ENCODE peak calls at places on chromosome 20, in six cellular contexts. U is OCI-LY7; H is neural progenitor cell; Y is fibroblast of lung; C is ascending aorta; O is CD8-positive, alpha-beta T cell. A is an unnamed sample.

GRCh38 chr20:59483481-59483880 is 120.9 kb upstream of the PHACTR3 start:
- DNase-seq in U (no peak), H (no peak), Y (no peak), C (no peak), O (no peak), A (no peak)

GRCh38 chr20:8842525-8842924 is 226.4 kb upstream of the PLCB4 start:
- DNase-seq in U (no peak), H (no peak), Y (no peak), C (no peak), O (no peak), A (no peak)

GRCh38 chr20:39716796-39717341 is 754.7 kb downstream of the DHX35 start:
- DNase-seq in U (no peak), H (no peak), Y (no peak), C (no peak), O (no peak), A (no peak)

GRCh38 chr20:21609221-21609620 is 95.4 kb upstream of the NKX2-2 start:
- DNase-seq in U (no peak), H (no peak), Y (no peak), C (no peak), O (no peak), A (peak; percentile 26)

GRCh38 chr20:41375846-41376245 is 9.2 kb upstream of the EMILIN3 start:
- DNase-seq in U (no peak), H (no peak), Y (no peak), C (no peak), O (no peak), A (no peak)

GRCh38 chr20:10131612-10132345 is 86.9 kb upstream of the SNAP25 start:
- DNase-seq in U (no peak), H (peak; percentile 20), Y (peak; percentile 83), C (no peak), O (no peak), A (no peak)

GRCh38 chr20:61879694-61880093 is 186.0 kb downstream of the TAF4 start:
- DNase-seq in U (no peak), H (no peak), Y (no peak), C (no peak), O (no peak), A (no peak)

GRCh38 chr20:45343867-45344721 is 4.1 kb downstream of the SDC4 start:
- DNase-seq in U (no peak), H (no peak), Y (peak; percentile 92), C (peak; percentile 70), O (no peak), A (peak; percentile 26)

GRCh38 chr20:50629675-50630055 is 61.7 kb downstream of the RIPOR3 start:
- DNase-seq in U (no peak), H (no peak), Y (no peak), C (no peak), O (no peak), A (no peak)

GRCh38 chr20:50594591-50595432 is 84.6 kb downstream of the PTPN1 start:
- DNase-seq in U (peak; percentile 48), H (no peak), Y (no peak), C (no peak), O (no peak), A (no peak)

GRCh38 chr20:44309763-44310663 is 989 bp downstream of the FITM2 start:
- DNase-seq in U (peak; percentile 6), H (peak; percentile 17), Y (peak; percentile 84), C (no peak), O (no peak), A (no peak)

GRCh38 chr20:46400253-46400652 is 6.2 kb downstream of the ELMO2 start:
- DNase-seq in U (no peak), H (no peak), Y (peak; percentile 90), C (no peak), O (no peak), A (peak; percentile 23)

GRCh38 chr20:16528078-16528477 is 45.2 kb downstream of the KIF16B start:
- DNase-seq in U (no peak), H (no peak), Y (peak; percentile 95), C (no peak), O (no peak), A (no peak)

GRCh38 chr20:62493253-62493885 is 17.6 kb upstream of the GATA5 start:
- DNase-seq in U (no peak), H (no peak), Y (no peak), C (no peak), O (no peak), A (no peak)

DNA sequence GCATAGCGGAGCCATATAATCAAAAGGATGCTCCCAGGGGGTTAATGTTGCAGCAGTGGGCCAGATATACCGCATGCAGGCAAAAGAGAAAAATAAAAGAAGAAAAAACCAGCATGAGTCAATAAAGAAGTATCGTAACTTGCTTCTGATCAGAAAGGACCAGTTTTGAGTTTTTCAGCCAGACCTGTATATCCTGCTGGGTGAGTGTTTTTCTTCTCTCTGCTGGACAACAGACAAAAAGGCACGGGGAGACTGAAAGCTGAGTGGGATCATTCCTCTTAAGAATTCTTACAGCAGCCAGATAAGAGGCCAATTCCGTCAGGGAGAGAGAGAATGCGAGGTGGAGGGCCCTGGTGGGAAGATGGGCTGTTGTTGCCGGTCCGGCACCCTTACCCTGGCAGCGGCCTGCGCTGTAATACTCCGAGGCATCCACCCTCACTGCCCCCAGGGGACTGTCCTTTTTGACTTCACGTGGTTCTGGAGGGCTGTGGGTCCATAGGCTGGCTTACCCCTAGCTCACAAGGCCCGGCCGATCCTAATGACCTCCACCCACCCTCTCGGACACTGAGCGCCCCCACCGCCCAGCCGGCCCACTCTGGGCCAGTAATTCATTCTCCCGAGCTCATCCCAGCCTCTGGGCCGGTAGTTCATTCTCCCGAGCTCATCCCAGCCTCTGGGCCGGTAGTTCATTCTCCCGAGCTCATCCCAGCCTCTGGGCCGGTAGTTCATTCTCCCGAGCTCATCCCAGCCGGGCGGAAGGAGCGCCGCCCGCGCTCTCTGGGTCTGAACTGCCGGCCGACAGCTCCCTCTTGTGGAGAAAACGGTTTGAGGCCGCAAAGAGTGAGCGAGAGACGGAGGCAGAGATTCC is 118.4 kb upstream of the SIRPA start:
- DNase-seq in U (peak; percentile 84), H (peak; percentile 93), Y (peak; percentile 92), C (peak; percentile 41), O (peak; percentile 88), A (peak; percentile 66)
- H3K27ac ChIP-seq in U (no peak overlapping the region), H (no peak overlapping the region), Y (peak overlapping the region; percentile 80), C (no peak overlapping the region), O (peak overlapping the region; percentile 18), A (peak overlapping the region; percentile 26)

GRCh38 chr20:57781901-57782300 is 72.1 kb upstream of the PMEPA1 start:
- DNase-seq in U (no peak), H (no peak), Y (no peak), C (no peak), O (no peak), A (no peak)
- H3K27ac ChIP-seq in U (no peak overlapping the region), H (no peak overlapping the region), Y (no peak overlapping the region), C (no peak overlapping the region), O (no peak overlapping the region), A (no peak overlapping the region)

GRCh38 chr20:36833275-36834020 is 42.5 kb upstream of the TLDC2 start:
- DNase-seq in U (no peak), H (no peak), Y (peak; percentile 90), C (no peak), O (no peak), A (no peak)
- H3K27ac ChIP-seq in U (no peak overlapping the region), H (no peak overlapping the region), Y (peak overlapping the region; percentile 87), C (peak overlapping the region; percentile 92), O (no peak overlapping the region), A (peak overlapping the region; percentile 94)

GRCh38 chr20:35134472-35134871 is 12.7 kb downstream of the EDEM2 start:
- DNase-seq in U (no peak), H (no peak), Y (peak; percentile 25), C (no peak), O (no peak), A (no peak)
- H3K27ac ChIP-seq in U (no peak overlapping the region), H (no peak overlapping the region), Y (no peak overlapping the region), C (peak overlapping the region; percentile 85), O (no peak overlapping the region), A (no peak overlapping the region)

GRCh38 chr20:19976595-19977372 is 40.4 kb upstream of the NAA20 start:
- DNase-seq in U (no peak), H (peak; percentile 60), Y (peak; percentile 84), C (peak; percentile 35), O (no peak), A (peak; percentile 49)
- H3K27ac ChIP-seq in U (no peak overlapping the region), H (peak overlapping the region; percentile 44), Y (peak overlapping the region; percentile 86), C (peak overlapping the region; percentile 90), O (no peak overlapping the region), A (peak overlapping the region; percentile 94)

DNA sequence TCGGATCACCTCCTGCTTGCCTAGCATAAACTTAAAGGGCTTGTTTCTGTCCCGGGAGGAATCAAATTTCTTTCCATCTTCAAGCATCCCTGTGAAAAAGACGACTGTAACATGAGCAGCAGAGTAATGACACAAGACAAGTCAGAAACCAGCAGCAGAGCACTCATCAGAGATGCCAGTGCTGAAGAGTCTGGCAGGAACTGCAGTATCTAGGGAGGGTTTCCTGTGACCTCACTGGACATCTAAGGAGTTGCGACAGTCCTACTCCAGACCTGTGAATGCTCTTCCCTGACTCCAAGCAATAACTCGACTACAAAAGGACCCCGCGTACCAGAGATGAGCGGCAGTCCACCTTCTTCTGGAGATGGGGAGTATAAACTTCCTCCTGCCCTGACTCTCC is 17.3 kb downstream of the FKBP1A start:
- DNase-seq in U (no peak), H (no peak), Y (peak; percentile 79), C (no peak), O (no peak), A (no peak)
- H3K27ac ChIP-seq in U (no peak overlapping the region), H (peak overlapping the region; percentile 41), Y (no peak overlapping the region), C (no peak overlapping the region), O (no peak overlapping the region), A (no peak overlapping the region)

GRCh38 chr20:43300887-43301286 is 111.2 kb upstream of the PTPRT start:
- DNase-seq in U (no peak), H (no peak), Y (no peak), C (no peak), O (no peak), A (no peak)
- H3K27ac ChIP-seq in U (no peak overlapping the region), H (no peak overlapping the region), Y (no peak overlapping the region), C (no peak overlapping the region), O (no peak overlapping the region), A (no peak overlapping the region)

DNA sequence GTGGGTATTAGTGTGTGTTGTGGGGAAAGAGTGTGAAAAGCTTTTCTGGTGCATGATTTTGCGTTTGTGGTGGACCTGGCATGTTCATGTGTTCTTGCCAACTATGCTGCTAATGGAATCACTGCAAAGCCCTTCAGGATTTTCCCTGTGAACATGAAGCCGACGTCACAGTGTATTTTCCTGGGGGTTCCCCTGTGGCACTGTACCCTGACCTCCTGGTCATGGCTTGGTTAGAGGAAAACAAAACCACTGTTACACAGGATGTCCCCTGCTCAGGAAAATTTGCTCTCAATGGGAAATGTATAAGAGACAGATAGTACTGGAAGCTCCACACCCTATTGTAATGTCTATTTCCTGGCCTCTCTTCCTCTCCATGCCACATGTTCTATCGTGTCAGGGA is 19.6 kb downstream of the TSHZ2 start:
- DNase-seq in U (no peak), H (no peak), Y (no peak), C (no peak), O (no peak), A (no peak)
- H3K27ac ChIP-seq in U (no peak overlapping the region), H (no peak overlapping the region), Y (no peak overlapping the region), C (peak overlapping the region; percentile 25), O (no peak overlapping the region), A (no peak overlapping the region)